ENCODE peak calls at places on chromosomes 7 and 10, in four cellular contexts. One of them, this sample, is unnamed.

GRCh38 chr10:4514445-4515108 is 311.4 kb upstream of the AKR1E2 start:
- DNase-seq in skeletal muscle cell: no peak
- DNase-seq in H54: no peak
- DNase-seq in adrenal gland: peak; percentile 25
- DNase-seq in this sample: no peak

GRCh38 chr7:51082096-51082840 is 234.3 kb downstream of the COBL start:
- DNase-seq in skeletal muscle cell: no peak
- DNase-seq in H54: no peak
- DNase-seq in adrenal gland: no peak
- DNase-seq in this sample: no peak

GRCh38 chr10:50310560-50311174 is 59.4 kb upstream of the ASAH2 start:
- DNase-seq in skeletal muscle cell: no peak
- DNase-seq in H54: peak; percentile 15
- DNase-seq in adrenal gland: no peak
- DNase-seq in this sample: peak; percentile 45

GRCh38 chr10:5447071-5447470 is 34.7 kb downstream of the NET1 start:
- DNase-seq in skeletal muscle cell: no peak
- DNase-seq in H54: no peak
- DNase-seq in adrenal gland: no peak
- DNase-seq in this sample: no peak

GRCh38 chr10:102504179-102504975 is 605 bp downstream of the SUFU start:
- DNase-seq in skeletal muscle cell: no peak
- DNase-seq in H54: no peak
- DNase-seq in adrenal gland: peak; percentile 46
- DNase-seq in this sample: no peak

GRCh38 chr7:103988468-103989199 is 824 bp downstream of the RELN start:
- DNase-seq in skeletal muscle cell: no peak
- DNase-seq in H54: no peak
- DNase-seq in adrenal gland: no peak
- DNase-seq in this sample: no peak

GRCh38 chr10:78852856-78853255 is 215.9 kb upstream of the ZMIZ1 start:
- DNase-seq in skeletal muscle cell: no peak
- DNase-seq in H54: peak; percentile 30
- DNase-seq in adrenal gland: no peak
- DNase-seq in this sample: no peak

GRCh38 chr10:107081644-107082043 is 82.9 kb downstream of the SORCS1 start:
- DNase-seq in skeletal muscle cell: no peak
- DNase-seq in H54: no peak
- DNase-seq in adrenal gland: no peak
- DNase-seq in this sample: no peak

GRCh38 chr7:20200361-20200760 is 16.8 kb downstream of the MACC1 start:
- DNase-seq in skeletal muscle cell: no peak
- DNase-seq in H54: no peak
- DNase-seq in adrenal gland: no peak
- DNase-seq in this sample: no peak

GRCh38 chr7:2041496-2042367 is 191.0 kb downstream of the MAD1L1 start:
- DNase-seq in skeletal muscle cell: no peak
- DNase-seq in H54: no peak
- DNase-seq in adrenal gland: no peak
- DNase-seq in this sample: no peak

GRCh38 chr10:86299562-86299961 is 67.0 kb downstream of the GRID1 start:
- DNase-seq in skeletal muscle cell: no peak
- DNase-seq in H54: no peak
- DNase-seq in adrenal gland: no peak
- DNase-seq in this sample: no peak

GRCh38 chr10:50367732-50368131 is 116.4 kb upstream of the ASAH2 start:
- DNase-seq in skeletal muscle cell: no peak
- DNase-seq in H54: no peak
- DNase-seq in adrenal gland: no peak
- DNase-seq in this sample: peak; percentile 28

GRCh38 chr7:38319873-38320272 is 46.4 kb upstream of the TARP start:
- DNase-seq in skeletal muscle cell: no peak
- DNase-seq in H54: no peak
- DNase-seq in adrenal gland: no peak
- DNase-seq in this sample: no peak

GRCh38 chr10:74949843-74950765 is 123.7 kb downstream of the KAT6B start:
- DNase-seq in skeletal muscle cell: no peak
- DNase-seq in H54: no peak
- DNase-seq in adrenal gland: no peak
- DNase-seq in this sample: no peak

GRCh38 chr7:35802649-35803048 is 1.8 kb downstream of the SEPTIN7 start:
- DNase-seq in skeletal muscle cell: no peak
- DNase-seq in H54: no peak
- DNase-seq in adrenal gland: no peak
- DNase-seq in this sample: no peak

GRCh38 chr7:91263359-91264082 is 712 bp upstream of the FZD1 start:
- DNase-seq in skeletal muscle cell: no peak
- DNase-seq in H54: peak; percentile 33
- DNase-seq in adrenal gland: peak; percentile 40
- DNase-seq in this sample: no peak

GRCh38 chr7:138755331-138755747 is 42.5 kb upstream of the TMEM213 start:
- DNase-seq in skeletal muscle cell: no peak
- DNase-seq in H54: no peak
- DNase-seq in adrenal gland: no peak
- DNase-seq in this sample: no peak

GRCh38 chr10:21257919-21258318 is 267.6 kb downstream of the SKIDA1 start:
- DNase-seq in skeletal muscle cell: no peak
- DNase-seq in H54: no peak
- DNase-seq in adrenal gland: no peak
- DNase-seq in this sample: no peak

GRCh38 chr10:70595566-70596016 is 7.0 kb downstream of the PRF1 start:
- DNase-seq in skeletal muscle cell: no peak
- DNase-seq in H54: no peak
- DNase-seq in adrenal gland: no peak
- DNase-seq in this sample: no peak

GRCh38 chr10:11035318-11035920 is 17.7 kb downstream of the CELF2 start:
- DNase-seq in skeletal muscle cell: no peak
- DNase-seq in H54: peak; percentile 16
- DNase-seq in adrenal gland: no peak
- DNase-seq in this sample: peak; percentile 70

GRCh38 chr7:10138087-10138854 is 835.4 kb upstream of the PHF14 start:
- DNase-seq in skeletal muscle cell: no peak
- DNase-seq in H54: no peak
- DNase-seq in adrenal gland: no peak
- DNase-seq in this sample: no peak